ENCODE peak calls at places on chromosomes 16 and 17, in four cellular contexts. One of them, this sample, is unnamed.

GRCh38 chr17:31392856-31393748 is 1.6 kb downstream of the RAB11FIP4 start:
- DNase-seq in DND-41: no peak
- DNase-seq in GM23248: no peak
- DNase-seq in mammary epithelial cell: peak; percentile 52
- DNase-seq in this sample: no peak

GRCh38 chr16:78179666-78180065 is 80.2 kb downstream of the WWOX start:
- DNase-seq in mammary epithelial cell: no peak
- DNase-seq in DND-41: no peak
- DNase-seq in GM23248: no peak
- DNase-seq in this sample: no peak

GRCh38 chr17:66464921-66465320 is 162.5 kb downstream of the PRKCA start:
- DNase-seq in GM23248: no peak
- DNase-seq in mammary epithelial cell: no peak
- DNase-seq in DND-41: no peak
- DNase-seq in this sample: no peak

GRCh38 chr16:69921125-69921524 is 30.0 kb upstream of the CLEC18A start:
- DNase-seq in DND-41: no peak
- DNase-seq in mammary epithelial cell: no peak
- DNase-seq in GM23248: no peak
- DNase-seq in this sample: no peak

GRCh38 chr16:21338537-21339268 is 60.6 kb upstream of the CRYM start:
- DNase-seq in DND-41: no peak
- DNase-seq in GM23248: no peak
- DNase-seq in mammary epithelial cell: peak; percentile 41
- DNase-seq in this sample: no peak

GRCh38 chr17:1673041-1673790 is 11.5 kb downstream of the PRPF8 start:
- DNase-seq in DND-41: no peak
- DNase-seq in mammary epithelial cell: no peak
- DNase-seq in GM23248: no peak
- DNase-seq in this sample: no peak

GRCh38 chr17:65121916-65122821 is 15.0 kb upstream of the RGS9 start:
- DNase-seq in mammary epithelial cell: no peak
- DNase-seq in GM23248: no peak
- DNase-seq in DND-41: peak; percentile 53
- DNase-seq in this sample: no peak

GRCh38 chr17:77185137-77185536 is 44.4 kb downstream of the SEC14L1 start:
- DNase-seq in mammary epithelial cell: no peak
- DNase-seq in GM23248: peak; percentile 27
- DNase-seq in DND-41: no peak
- DNase-seq in this sample: no peak

GRCh38 chr17:59175076-59175475 is 19.5 kb downstream of the PRR11 start:
- DNase-seq in mammary epithelial cell: no peak
- DNase-seq in GM23248: no peak
- DNase-seq in DND-41: no peak
- DNase-seq in this sample: no peak

GRCh38 chr16:86505185-86505898 is 5.0 kb upstream of the FOXF1 start:
- DNase-seq in GM23248: peak; percentile 23
- DNase-seq in mammary epithelial cell: no peak
- DNase-seq in DND-41: no peak
- DNase-seq in this sample: no peak

GRCh38 chr16:2468142-2468724 is 2.9 kb upstream of the NTN3 start:
- DNase-seq in GM23248: peak; percentile 59
- DNase-seq in mammary epithelial cell: peak; percentile 78
- DNase-seq in DND-41: no peak
- DNase-seq in this sample: peak; percentile 64

GRCh38 chr17:3773511-3773910 is 27.5 kb downstream of the ITGAE start:
- DNase-seq in DND-41: no peak
- DNase-seq in GM23248: peak; percentile 73
- DNase-seq in mammary epithelial cell: peak; percentile 23
- DNase-seq in this sample: no peak

GRCh38 chr16:89020068-89020924 is 43.3 kb upstream of the CBFA2T3 start:
- DNase-seq in mammary epithelial cell: no peak
- DNase-seq in DND-41: no peak
- DNase-seq in GM23248: no peak
- DNase-seq in this sample: no peak

GRCh38 chr16:9525037-9525436 is 433.6 kb downstream of the HAPSTR1 start:
- DNase-seq in mammary epithelial cell: no peak
- DNase-seq in DND-41: no peak
- DNase-seq in GM23248: no peak
- DNase-seq in this sample: no peak

GRCh38 chr16:21001262-21001661 is 100.7 kb downstream of the LYRM1 start:
- DNase-seq in DND-41: peak; percentile 25
- DNase-seq in GM23248: peak; percentile 35
- DNase-seq in mammary epithelial cell: no peak
- DNase-seq in this sample: peak; percentile 39

GRCh38 chr16:87950765-87951549 is at the start of gene BANP:
- DNase-seq in GM23248: peak; percentile 99
- DNase-seq in DND-41: peak; percentile 98
- DNase-seq in mammary epithelial cell: peak; percentile 98
- DNase-seq in this sample: peak; percentile 99

GRCh38 chr16:50709061-50709695 is 15.8 kb downstream of the NOD2 start:
- DNase-seq in mammary epithelial cell: no peak
- DNase-seq in DND-41: no peak
- DNase-seq in GM23248: no peak
- DNase-seq in this sample: no peak

GRCh38 chr17:65228734-65229390 is 91.7 kb downstream of the RGS9 start:
- DNase-seq in DND-41: peak; percentile 62
- DNase-seq in mammary epithelial cell: peak; percentile 17
- DNase-seq in GM23248: peak; percentile 34
- DNase-seq in this sample: peak; percentile 91

GRCh38 chr17:10756604-10757003 is 26.8 kb upstream of the TMEM220 start:
- DNase-seq in DND-41: no peak
- DNase-seq in GM23248: no peak
- DNase-seq in mammary epithelial cell: no peak
- DNase-seq in this sample: no peak

GRCh38 chr16:818132-818531 is 17.6 kb upstream of the GNG13 start:
- DNase-seq in GM23248: no peak
- DNase-seq in mammary epithelial cell: no peak
- DNase-seq in DND-41: no peak
- DNase-seq in this sample: no peak

GRCh38 chr17:3558603-3559269 is 1.1 kb upstream of the TRPV3 start:
- DNase-seq in mammary epithelial cell: peak; percentile 98
- DNase-seq in DND-41: no peak
- DNase-seq in GM23248: peak; percentile 43
- DNase-seq in this sample: no peak

GRCh38 chr16:58515125-58515870 is at the start of gene SETD6:
- DNase-seq in GM23248: peak; percentile 95
- DNase-seq in mammary epithelial cell: peak; percentile 77
- DNase-seq in DND-41: no peak
- DNase-seq in this sample: peak; percentile 86

GRCh38 chr16:54164789-54165173 is 121.8 kb downstream of the IRX3 start:
- DNase-seq in GM23248: no peak
- DNase-seq in mammary epithelial cell: no peak
- DNase-seq in DND-41: no peak
- DNase-seq in this sample: no peak

GRCh38 chr17:13835151-13835550 is 233.4 kb upstream of the HS3ST3A1 start:
- DNase-seq in mammary epithelial cell: no peak
- DNase-seq in DND-41: no peak
- DNase-seq in GM23248: peak; percentile 29
- DNase-seq in this sample: no peak

GRCh38 chr16:3127745-3128144 is 7.1 kb upstream of the ZNF213 start:
- DNase-seq in GM23248: no peak
- DNase-seq in DND-41: no peak
- DNase-seq in mammary epithelial cell: peak; percentile 46
- DNase-seq in this sample: peak; percentile 29

GRCh38 chr17:21459536-21459935 is 83.4 kb downstream of the KCNJ12 start:
- DNase-seq in GM23248: no peak
- DNase-seq in DND-41: no peak
- DNase-seq in mammary epithelial cell: no peak
- DNase-seq in this sample: no peak

GRCh38 chr17:7285679-7286078 is 4.2 kb downstream of the SLC2A4 start:
- DNase-seq in GM23248: no peak
- DNase-seq in DND-41: no peak
- DNase-seq in mammary epithelial cell: no peak
- DNase-seq in this sample: no peak
- TF ChIP-seq EZH2 in GM23248: no peak
- TF ChIP-seq EZH2 in DND-41: no peak
- TF ChIP-seq EZH2 in mammary epithelial cell: no peak
- TF ChIP-seq EZH2 in this sample: no peak

GRCh38 chr16:79595916-79596450 is 4.6 kb downstream of the MAF start:
- DNase-seq in DND-41: no peak
- DNase-seq in mammary epithelial cell: peak; percentile 1
- DNase-seq in GM23248: no peak
- DNase-seq in this sample: no peak
- H3K27ac ChIP-seq in DND-41: no peak overlapping the region
- H3K27ac ChIP-seq in mammary epithelial cell: peak overlapping the region; percentile 0
- H3K27ac ChIP-seq in GM23248: no peak overlapping the region
- H3K27ac ChIP-seq in this sample: no peak overlapping the region

DNA sequence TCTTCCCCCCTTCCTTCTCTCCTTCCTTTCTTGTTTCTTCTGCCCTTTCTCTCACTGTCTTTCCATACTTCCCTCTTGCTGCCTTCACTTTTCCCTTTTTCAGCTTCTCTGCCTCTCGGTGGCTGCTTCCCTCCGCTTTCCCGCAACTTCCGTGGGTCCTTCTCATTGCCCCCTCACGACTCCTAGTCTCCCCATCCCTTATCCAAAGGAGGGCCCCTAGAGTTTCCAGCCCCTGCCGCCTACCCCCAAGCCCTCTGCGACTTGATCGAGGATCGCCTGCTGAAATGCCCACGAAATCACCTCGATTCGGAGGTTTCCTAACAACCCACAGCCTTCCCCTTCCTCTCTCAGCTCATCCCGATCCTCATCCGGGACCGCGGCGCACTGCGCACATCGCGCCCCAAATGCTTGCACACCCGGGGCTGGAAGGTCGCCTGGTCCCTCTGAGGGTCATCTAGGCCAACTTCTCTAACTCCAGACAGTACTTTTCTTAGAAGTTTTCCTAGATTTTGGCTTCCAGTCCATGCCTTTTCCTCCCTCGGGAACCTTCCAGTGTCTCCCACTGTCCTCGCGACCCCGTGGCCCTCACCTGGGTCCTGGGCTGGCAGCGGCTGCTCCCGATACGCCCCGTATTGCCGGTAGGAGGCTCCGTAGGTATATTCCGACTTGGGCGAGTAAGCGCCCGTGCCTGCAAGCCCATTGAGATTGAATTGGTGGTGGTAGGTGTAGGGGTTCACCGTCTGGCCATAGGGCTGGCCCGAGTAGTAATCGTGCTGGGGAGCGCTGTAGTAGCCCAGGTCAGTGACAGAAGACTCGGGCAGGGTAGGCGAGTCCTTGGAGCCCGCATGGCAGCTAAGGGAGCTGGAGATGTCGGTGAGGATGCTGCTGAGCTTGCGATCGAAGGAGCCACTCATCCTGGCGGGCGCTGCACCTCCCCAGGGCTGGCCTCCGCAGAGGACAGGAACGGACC is 654 bp downstream of the DLX3 start:
- DNase-seq in mammary epithelial cell: no peak
- DNase-seq in DND-41: no peak
- DNase-seq in GM23248: peak; percentile 33
- DNase-seq in this sample: no peak
- TF ChIP-seq EZH2 in mammary epithelial cell: peak; percentile 37
- TF ChIP-seq EZH2 in DND-41: no peak
- TF ChIP-seq EZH2 in GM23248: peak; percentile 55
- TF ChIP-seq EZH2 in this sample: peak; percentile 98

GRCh38 chr17:74271902-74272563 is 2.0 kb upstream of the DNAI2 start:
- DNase-seq in mammary epithelial cell: no peak
- DNase-seq in DND-41: no peak
- DNase-seq in GM23248: no peak
- DNase-seq in this sample: no peak

GRCh38 chr17:74272731-74273201 is 1.3 kb upstream of the DNAI2 start:
- DNase-seq in mammary epithelial cell: no peak
- DNase-seq in DND-41: no peak
- DNase-seq in GM23248: no peak
- DNase-seq in this sample: no peak

GRCh38 chr17:74270333-74270732 is 3.7 kb upstream of the DNAI2 start:
- DNase-seq in GM23248: no peak
- DNase-seq in mammary epithelial cell: no peak
- DNase-seq in DND-41: no peak
- DNase-seq in this sample: no peak

GRCh38 chr17:74268554-74268953 is 5.5 kb upstream of the DNAI2 start:
- DNase-seq in DND-41: no peak
- DNase-seq in mammary epithelial cell: no peak
- DNase-seq in GM23248: no peak
- DNase-seq in this sample: no peak

DNA sequence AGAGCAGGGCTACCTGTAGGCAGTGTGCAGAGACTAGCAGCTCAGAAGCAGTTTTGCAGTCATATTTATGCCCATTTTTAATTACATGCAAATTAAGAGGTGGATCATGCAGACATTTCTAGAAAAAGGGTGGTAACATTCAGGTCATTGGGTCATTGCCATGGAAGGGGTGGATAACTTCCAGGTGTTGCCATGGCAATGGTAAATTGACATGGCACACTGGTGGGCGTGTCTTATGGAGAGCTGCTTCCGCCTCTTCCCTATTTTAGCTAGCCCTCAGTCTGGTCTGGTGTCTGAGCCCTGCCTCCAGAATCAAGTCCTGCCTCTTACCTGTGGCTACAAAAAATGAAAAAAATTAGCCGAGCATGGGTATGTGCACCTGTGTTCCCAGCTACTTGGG is 2.8 kb upstream of the DNAI2 start:
- DNase-seq in GM23248: no peak
- DNase-seq in DND-41: no peak
- DNase-seq in mammary epithelial cell: no peak
- DNase-seq in this sample: no peak
- H3K27ac ChIP-seq in GM23248: no peak overlapping the region
- H3K27ac ChIP-seq in DND-41: no peak overlapping the region
- H3K27ac ChIP-seq in mammary epithelial cell: no peak overlapping the region
- H3K27ac ChIP-seq in this sample: no peak overlapping the region

GRCh38 chr16:30007378-30007895 is 3.4 kb downstream of the DOC2A start:
- DNase-seq in DND-41: no peak
- DNase-seq in GM23248: no peak
- DNase-seq in mammary epithelial cell: no peak
- DNase-seq in this sample: no peak

GRCh38 chr16:30011505-30012480 is 966 bp upstream of the DOC2A start:
- DNase-seq in GM23248: peak; percentile 35
- DNase-seq in DND-41: no peak
- DNase-seq in mammary epithelial cell: no peak
- DNase-seq in this sample: no peak

GRCh38 chr16:30009085-30009862 is 1.6 kb downstream of the DOC2A start:
- DNase-seq in mammary epithelial cell: no peak
- DNase-seq in DND-41: no peak
- DNase-seq in GM23248: peak; percentile 43
- DNase-seq in this sample: no peak

GRCh38 chr16:30009990-30010816 is 624 bp downstream of the DOC2A start:
- DNase-seq in DND-41: no peak
- DNase-seq in GM23248: no peak
- DNase-seq in mammary epithelial cell: no peak
- DNase-seq in this sample: no peak

GRCh38 chr16:30010817-30011504 is at the start of gene DOC2A:
- DNase-seq in mammary epithelial cell: no peak
- DNase-seq in GM23248: peak; percentile 43
- DNase-seq in DND-41: peak; percentile 79
- DNase-seq in this sample: peak; percentile 60
- TF ChIP-seq EZH2 in mammary epithelial cell: no peak
- TF ChIP-seq EZH2 in GM23248: no peak
- TF ChIP-seq EZH2 in DND-41: no peak
- TF ChIP-seq EZH2 in this sample: no peak

GRCh38 chr17:42699415-42699740 is 17.0 kb downstream of the CNTNAP1 start:
- DNase-seq in mammary epithelial cell: no peak
- DNase-seq in GM23248: no peak
- DNase-seq in DND-41: no peak
- DNase-seq in this sample: no peak
- H3K27ac ChIP-seq in mammary epithelial cell: no peak overlapping the region
- H3K27ac ChIP-seq in GM23248: no peak overlapping the region
- H3K27ac ChIP-seq in DND-41: no peak overlapping the region
- H3K27ac ChIP-seq in this sample: no peak overlapping the region

This sample was measured in A673.